ENCODE peak calls at places on chromosomes 12 and 14, in eight cellular contexts. S is IMR-90, E is AG10803, B is psoas muscle, O is heart left ventricle, U is BJ, C is brain microvascular endothelial cell, K is cardiac fibroblast. Y is an unnamed sample.
A peak's percentile ranks its signal among the peaks of the same experiment; 100 is the strongest.

GRCh38 chr14:37179896-37180502 is 7.6 kb upstream of the SLC25A21 start:
- DNase-seq in S (peak; percentile 86), E (no peak), B (no peak), O (no peak), U (no peak), C (peak; percentile 9), K (peak; percentile 61), Y (no peak)

GRCh38 chr12:122865268-122866231 is 30.3 kb downstream of the HIP1R start:
- DNase-seq in S (no peak), E (no peak), B (no peak), O (no peak), U (no peak), C (no peak), K (no peak), Y (no peak)

GRCh38 chr12:62808166-62808879 is 126.6 kb downstream of the PPM1H start:
- DNase-seq in S (no peak), E (no peak), B (no peak), O (no peak), U (no peak), C (no peak), K (no peak), Y (no peak)

GRCh38 chr14:53032161-53032803 is 81.4 kb upstream of the FERMT2 start:
- DNase-seq in S (peak; percentile 88), E (peak; percentile 94), B (no peak), O (peak; percentile 60), U (peak; percentile 78), C (peak; percentile 86), K (peak; percentile 93), Y (no peak)

GRCh38 chr14:101114726-101115481 is 211.4 kb upstream of the RTL1 start:
- DNase-seq in S (no peak), E (no peak), B (no peak), O (no peak), U (no peak), C (no peak), K (no peak), Y (no peak)

GRCh38 chr12:92551853-92552397 is 150.9 kb upstream of the PLEKHG7 start:
- DNase-seq in S (peak; percentile 73), E (peak; percentile 34), B (no peak), O (no peak), U (no peak), C (peak; percentile 46), K (peak; percentile 63), Y (no peak)

GRCh38 chr12:101166866-101167265 is 43.2 kb downstream of the SLC5A8 start:
- DNase-seq in S (no peak), E (no peak), B (no peak), O (no peak), U (no peak), C (no peak), K (no peak), Y (no peak)

GRCh38 chr12:105721051-105721825 is 390.7 kb downstream of the C12orf75 start:
- DNase-seq in S (no peak), E (peak; percentile 76), B (no peak), O (no peak), U (no peak), C (no peak), K (no peak), Y (no peak)

GRCh38 chr14:106174206-106174605 is 647.8 kb downstream of the TMEM121 start:
- DNase-seq in S (no peak), E (no peak), B (no peak), O (no peak), U (no peak), C (no peak), K (no peak), Y (no peak)

GRCh38 chr12:100077367-100077766 is 65.3 kb downstream of the BLTP3B start:
- DNase-seq in S (no peak), E (peak; percentile 13), B (no peak), O (no peak), U (no peak), C (no peak), K (peak; percentile 39), Y (no peak)

GRCh38 chr12:26109343-26109841 is 15.4 kb downstream of the BHLHE41 start:
- DNase-seq in S (peak; percentile 81), E (no peak), B (peak; percentile 54), O (no peak), U (no peak), C (no peak), K (peak; percentile 44), Y (no peak)

GRCh38 chr14:55746533-55746932 is 166.5 kb downstream of the KTN1 start:
- DNase-seq in S (peak; percentile 29), E (peak; percentile 4), B (no peak), O (no peak), U (no peak), C (peak; percentile 14), K (peak; percentile 12), Y (no peak)

GRCh38 chr14:75993567-75994041 is 8.0 kb downstream of the IFT43 start:
- DNase-seq in S (no peak), E (no peak), B (no peak), O (no peak), U (no peak), C (no peak), K (no peak), Y (no peak)

GRCh38 chr14:98194821-98195220 is 1077.2 kb downstream of the BCL11B start:
- DNase-seq in S (no peak), E (no peak), B (no peak), O (no peak), U (no peak), C (no peak), K (no peak), Y (no peak)

GRCh38 chr14:87529081-87529480 is 463.9 kb downstream of the GALC start:
- DNase-seq in S (no peak), E (no peak), B (no peak), O (no peak), U (no peak), C (no peak), K (no peak), Y (no peak)

GRCh38 chr14:66403183-66403582 is 83.0 kb upstream of the CCDC196 start:
- DNase-seq in S (peak; percentile 28), E (peak; percentile 43), B (no peak), O (no peak), U (no peak), C (peak; percentile 8), K (peak; percentile 60), Y (no peak)

GRCh38 chr14:31944256-31945073 is 132.6 kb upstream of the ARHGAP5 start:
- DNase-seq in S (no peak), E (no peak), B (no peak), O (no peak), U (no peak), C (no peak), K (no peak), Y (no peak)

GRCh38 chr12:84811291-84811690 is 101.3 kb downstream of the SLC6A15 start:
- DNase-seq in S (peak; percentile 10), E (peak; percentile 57), B (no peak), O (no peak), U (no peak), C (peak; percentile 51), K (peak; percentile 4), Y (no peak)

GRCh38 chr14:103130965-103131364 is 7.7 kb downstream of the TNFAIP2 start:
- DNase-seq in S (peak; percentile 90), E (peak; percentile 73), B (no peak), O (no peak), U (peak; percentile 66), C (peak; percentile 83), K (peak; percentile 72), Y (no peak)

GRCh38 chr14:59342108-59342507 is 123.1 kb downstream of the GPR135 start:
- DNase-seq in S (no peak), E (no peak), B (no peak), O (no peak), U (no peak), C (no peak), K (no peak), Y (no peak)

GRCh38 chr12:50032516-50033316 is 7.4 kb upstream of the RACGAP1 start:
- DNase-seq in S (no peak), E (no peak), B (no peak), O (no peak), U (no peak), C (no peak), K (no peak), Y (no peak)
- H3K4me3 ChIP-seq in S (no peak overlapping the region), E (peak overlapping the region; percentile 27), B (peak overlapping the region; percentile 38), O (no peak overlapping the region), U (no peak overlapping the region), C (peak overlapping the region; percentile 35), K (peak overlapping the region; percentile 18), Y (no peak overlapping the region)

GRCh38 chr14:91363776-91364523 is 53.7 kb downstream of the CCDC88C start:
- DNase-seq in S (no peak), E (no peak), B (no peak), O (no peak), U (no peak), C (no peak), K (no peak), Y (no peak)
- TF ChIP-seq CTCF in S (no peak), E (no peak), B (no peak), O (no peak), U (no peak), C (no peak), K (no peak), Y (no peak)

GRCh38 chr12:60148109-60148508 is 552.3 kb downstream of the SLC16A7 start:
- DNase-seq in S (peak; percentile 92), E (peak; percentile 92), B (no peak), O (no peak), U (peak; percentile 55), C (peak; percentile 90), K (peak; percentile 97), Y (peak; percentile 78)
- H3K4me3 ChIP-seq in S (no peak overlapping the region), E (no peak overlapping the region), B (no peak overlapping the region), O (no peak overlapping the region), U (no peak overlapping the region), C (no peak overlapping the region), K (no peak overlapping the region), Y (no peak overlapping the region)

GRCh38 chr12:115785548-115785947 is 491.9 kb downstream of the MED13L start:
- DNase-seq in S (no peak), E (no peak), B (no peak), O (no peak), U (no peak), C (no peak), K (no peak), Y (no peak)
- TF ChIP-seq CTCF in S (no peak), E (no peak), B (no peak), O (no peak), U (no peak), C (no peak), K (no peak), Y (no peak)

Y was measured in AG09309.